ENCODE peak calls at places on chromosomes 6 and 20, in seven cellular contexts. One of them, this sample, is unnamed.
A peak's percentile ranks its signal among the peaks of the same experiment; 100 is the strongest.

GRCh38 chr6:25229671-25230321 is 49.4 kb upstream of the CARMIL1 start:
- DNase-seq in CD8-positive, alpha-beta T cell: no peak
- DNase-seq in fibroblast of the aortic adventitia: peak; percentile 94
- DNase-seq in colonic mucosa: no peak
- DNase-seq in lung: no peak
- DNase-seq in thyroid gland: no peak
- DNase-seq in SK-N-SH: no peak
- DNase-seq in this sample: peak; percentile 70

GRCh38 chr20:51469578-51470520 is 72.7 kb downstream of the NFATC2 start:
- DNase-seq in CD8-positive, alpha-beta T cell: no peak
- DNase-seq in fibroblast of the aortic adventitia: no peak
- DNase-seq in colonic mucosa: no peak
- DNase-seq in lung: no peak
- DNase-seq in thyroid gland: peak; percentile 77
- DNase-seq in SK-N-SH: no peak
- DNase-seq in this sample: no peak

GRCh38 chr6:84685983-84686584 is 78.3 kb downstream of the TBX18 start:
- DNase-seq in CD8-positive, alpha-beta T cell: no peak
- DNase-seq in fibroblast of the aortic adventitia: no peak
- DNase-seq in colonic mucosa: peak; percentile 19
- DNase-seq in lung: no peak
- DNase-seq in thyroid gland: no peak
- DNase-seq in SK-N-SH: peak; percentile 15
- DNase-seq in this sample: peak; percentile 53

GRCh38 chr6:30687659-30688431 is 1.4 kb upstream of the PPP1R18 start:
- DNase-seq in CD8-positive, alpha-beta T cell: no peak
- DNase-seq in fibroblast of the aortic adventitia: peak; percentile 59
- DNase-seq in colonic mucosa: peak; percentile 45
- DNase-seq in lung: no peak
- DNase-seq in thyroid gland: no peak
- DNase-seq in SK-N-SH: peak; percentile 47
- DNase-seq in this sample: peak; percentile 51

GRCh38 chr6:69917834-69918233 is 51.5 kb downstream of the COL19A1 start:
- DNase-seq in CD8-positive, alpha-beta T cell: no peak
- DNase-seq in fibroblast of the aortic adventitia: peak; percentile 43
- DNase-seq in colonic mucosa: no peak
- DNase-seq in lung: no peak
- DNase-seq in thyroid gland: no peak
- DNase-seq in SK-N-SH: no peak
- DNase-seq in this sample: peak; percentile 17

GRCh38 chr20:31813611-31814010 is 5.5 kb upstream of the MYLK2 start:
- DNase-seq in CD8-positive, alpha-beta T cell: no peak
- DNase-seq in fibroblast of the aortic adventitia: no peak
- DNase-seq in colonic mucosa: no peak
- DNase-seq in lung: no peak
- DNase-seq in thyroid gland: peak; percentile 56
- DNase-seq in SK-N-SH: no peak
- DNase-seq in this sample: no peak

GRCh38 chr6:45832063-45832462 is 183.6 kb downstream of the CLIC5 start:
- DNase-seq in CD8-positive, alpha-beta T cell: no peak
- DNase-seq in fibroblast of the aortic adventitia: no peak
- DNase-seq in colonic mucosa: no peak
- DNase-seq in lung: no peak
- DNase-seq in thyroid gland: no peak
- DNase-seq in SK-N-SH: no peak
- DNase-seq in this sample: no peak

GRCh38 chr6:46655803-46656202 is 3.0 kb downstream of the SLC25A27 start:
- DNase-seq in CD8-positive, alpha-beta T cell: no peak
- DNase-seq in fibroblast of the aortic adventitia: no peak
- DNase-seq in colonic mucosa: peak; percentile 34
- DNase-seq in lung: no peak
- DNase-seq in thyroid gland: no peak
- DNase-seq in SK-N-SH: peak; percentile 34
- DNase-seq in this sample: peak; percentile 5

GRCh38 chr6:56708810-56709597 is 66.3 kb upstream of the DST start:
- DNase-seq in CD8-positive, alpha-beta T cell: no peak
- DNase-seq in fibroblast of the aortic adventitia: peak; percentile 92
- DNase-seq in colonic mucosa: no peak
- DNase-seq in lung: no peak
- DNase-seq in thyroid gland: no peak
- DNase-seq in SK-N-SH: peak; percentile 39
- DNase-seq in this sample: peak; percentile 91

GRCh38 chr6:10406556-10406955 is 8.3 kb downstream of the TFAP2A start:
- DNase-seq in CD8-positive, alpha-beta T cell: no peak
- DNase-seq in fibroblast of the aortic adventitia: no peak
- DNase-seq in colonic mucosa: no peak
- DNase-seq in lung: no peak
- DNase-seq in thyroid gland: no peak
- DNase-seq in SK-N-SH: no peak
- DNase-seq in this sample: no peak

GRCh38 chr6:7088076-7088742 is 19.6 kb upstream of the RREB1 start:
- DNase-seq in CD8-positive, alpha-beta T cell: no peak
- DNase-seq in fibroblast of the aortic adventitia: no peak
- DNase-seq in colonic mucosa: peak; percentile 59
- DNase-seq in lung: no peak
- DNase-seq in thyroid gland: no peak
- DNase-seq in SK-N-SH: no peak
- DNase-seq in this sample: no peak

GRCh38 chr6:5287205-5287965 is 26.1 kb downstream of the FARS2 start:
- DNase-seq in CD8-positive, alpha-beta T cell: no peak
- DNase-seq in fibroblast of the aortic adventitia: peak; percentile 67
- DNase-seq in colonic mucosa: no peak
- DNase-seq in lung: no peak
- DNase-seq in thyroid gland: no peak
- DNase-seq in SK-N-SH: no peak
- DNase-seq in this sample: peak; percentile 63

GRCh38 chr20:49481116-49481515 is 1.4 kb downstream of the KCNB1 start:
- DNase-seq in CD8-positive, alpha-beta T cell: no peak
- DNase-seq in fibroblast of the aortic adventitia: no peak
- DNase-seq in colonic mucosa: no peak
- DNase-seq in lung: no peak
- DNase-seq in thyroid gland: no peak
- DNase-seq in SK-N-SH: no peak
- DNase-seq in this sample: no peak

GRCh38 chr20:49483706-49484101 is 1.2 kb upstream of the KCNB1 start:
- DNase-seq in CD8-positive, alpha-beta T cell: no peak
- DNase-seq in fibroblast of the aortic adventitia: no peak
- DNase-seq in colonic mucosa: no peak
- DNase-seq in lung: no peak
- DNase-seq in thyroid gland: no peak
- DNase-seq in SK-N-SH: peak; percentile 85
- DNase-seq in this sample: no peak

GRCh38 chr20:49482621-49483017 is at the start of gene KCNB1:
- DNase-seq in CD8-positive, alpha-beta T cell: peak; percentile 1
- DNase-seq in fibroblast of the aortic adventitia: peak; percentile 58
- DNase-seq in colonic mucosa: peak; percentile 40
- DNase-seq in lung: peak; percentile 33
- DNase-seq in thyroid gland: peak; percentile 70
- DNase-seq in SK-N-SH: peak; percentile 48
- DNase-seq in this sample: peak; percentile 61

GRCh38 chr20:49483018-49483705 is 694 bp upstream of the KCNB1 start:
- DNase-seq in CD8-positive, alpha-beta T cell: no peak
- DNase-seq in fibroblast of the aortic adventitia: no peak
- DNase-seq in colonic mucosa: no peak
- DNase-seq in lung: no peak
- DNase-seq in thyroid gland: no peak
- DNase-seq in SK-N-SH: peak; percentile 75
- DNase-seq in this sample: no peak

GRCh38 chr20:49482173-49482572 is 295 bp downstream of the KCNB1 start:
- DNase-seq in CD8-positive, alpha-beta T cell: no peak
- DNase-seq in fibroblast of the aortic adventitia: no peak
- DNase-seq in colonic mucosa: no peak
- DNase-seq in lung: no peak
- DNase-seq in thyroid gland: no peak
- DNase-seq in SK-N-SH: no peak
- DNase-seq in this sample: no peak
- TF ChIP-seq CTCF in CD8-positive, alpha-beta T cell: no peak
- TF ChIP-seq CTCF in fibroblast of the aortic adventitia: no peak
- TF ChIP-seq CTCF in colonic mucosa: no peak
- TF ChIP-seq CTCF in lung: no peak
- TF ChIP-seq CTCF in thyroid gland: no peak
- TF ChIP-seq CTCF in SK-N-SH: no peak
- TF ChIP-seq CTCF in this sample: no peak

GRCh38 chr6:135586388-135586787 is 88.8 kb upstream of the AHI1 start:
- DNase-seq in CD8-positive, alpha-beta T cell: no peak
- DNase-seq in fibroblast of the aortic adventitia: peak; percentile 39
- DNase-seq in colonic mucosa: no peak
- DNase-seq in lung: no peak
- DNase-seq in thyroid gland: no peak
- DNase-seq in SK-N-SH: no peak
- DNase-seq in this sample: no peak
- H3K4me3 ChIP-seq in CD8-positive, alpha-beta T cell: no peak overlapping the region
- H3K4me3 ChIP-seq in fibroblast of the aortic adventitia: no peak overlapping the region
- H3K4me3 ChIP-seq in colonic mucosa: no peak overlapping the region
- H3K4me3 ChIP-seq in lung: no peak overlapping the region
- H3K4me3 ChIP-seq in thyroid gland: no peak overlapping the region
- H3K4me3 ChIP-seq in SK-N-SH: no peak overlapping the region
- H3K4me3 ChIP-seq in this sample: no peak overlapping the region

GRCh38 chr20:46572790-46573189 is 22.3 kb upstream of the OCSTAMP start:
- DNase-seq in CD8-positive, alpha-beta T cell: no peak
- DNase-seq in fibroblast of the aortic adventitia: no peak
- DNase-seq in colonic mucosa: no peak
- DNase-seq in lung: no peak
- DNase-seq in thyroid gland: no peak
- DNase-seq in SK-N-SH: no peak
- DNase-seq in this sample: no peak
- TF ChIP-seq CTCF in CD8-positive, alpha-beta T cell: no peak
- TF ChIP-seq CTCF in fibroblast of the aortic adventitia: no peak
- TF ChIP-seq CTCF in colonic mucosa: no peak
- TF ChIP-seq CTCF in lung: no peak
- TF ChIP-seq CTCF in thyroid gland: no peak
- TF ChIP-seq CTCF in SK-N-SH: no peak
- TF ChIP-seq CTCF in this sample: no peak

GRCh38 chr6:166673309-166673708 is 46.3 kb upstream of the RPS6KA2 start:
- DNase-seq in CD8-positive, alpha-beta T cell: no peak
- DNase-seq in fibroblast of the aortic adventitia: no peak
- DNase-seq in colonic mucosa: no peak
- DNase-seq in lung: no peak
- DNase-seq in thyroid gland: no peak
- DNase-seq in SK-N-SH: peak; percentile 40
- DNase-seq in this sample: no peak
- H3K4me3 ChIP-seq in CD8-positive, alpha-beta T cell: no peak overlapping the region
- H3K4me3 ChIP-seq in fibroblast of the aortic adventitia: no peak overlapping the region
- H3K4me3 ChIP-seq in colonic mucosa: no peak overlapping the region
- H3K4me3 ChIP-seq in lung: no peak overlapping the region
- H3K4me3 ChIP-seq in thyroid gland: no peak overlapping the region
- H3K4me3 ChIP-seq in SK-N-SH: no peak overlapping the region
- H3K4me3 ChIP-seq in this sample: no peak overlapping the region

GRCh38 chr20:4581838-4582237 is 139.9 kb upstream of the PRND start:
- DNase-seq in CD8-positive, alpha-beta T cell: no peak
- DNase-seq in fibroblast of the aortic adventitia: no peak
- DNase-seq in colonic mucosa: no peak
- DNase-seq in lung: no peak
- DNase-seq in thyroid gland: no peak
- DNase-seq in SK-N-SH: no peak
- DNase-seq in this sample: no peak
- TF ChIP-seq CTCF in CD8-positive, alpha-beta T cell: no peak
- TF ChIP-seq CTCF in fibroblast of the aortic adventitia: no peak
- TF ChIP-seq CTCF in colonic mucosa: no peak
- TF ChIP-seq CTCF in lung: no peak
- TF ChIP-seq CTCF in thyroid gland: no peak
- TF ChIP-seq CTCF in SK-N-SH: no peak
- TF ChIP-seq CTCF in this sample: no peak

This sample was measured in cardiac fibroblast.